ENCODE peak calls at places on chromosomes 11 and 22, in eight cellular contexts. T is non-pigmented ciliary epithelial cell; U is iPS-NIHi11; Z is foreskin fibroblast; H is stimulated activated naive CD4-positive, alpha-beta T cell; R is Daoy; I is activated CD4-positive, alpha-beta T cell treated with anti-CD3 and anti-CD28 coated beads, Interleukin-2, amount 50 U/mL, for 24 hours; Y is RPMI7951. O is an unnamed sample.

GRCh38 chr11:107857550-107858216 is 904 bp downstream of the SLC35F2 start:
- DNase-seq in T (no peak), U (no peak), Z (peak; percentile 40), H (no peak), R (no peak), I (no peak), Y (peak; percentile 26), O (peak; percentile 6)

GRCh38 chr11:61978703-61979661 is 11.5 kb upstream of the FTH1 start:
- DNase-seq in T (no peak), U (no peak), Z (peak; percentile 46), H (no peak), R (no peak), I (no peak), Y (no peak), O (peak; percentile 67)

GRCh38 chr11:77375114-77375513 is 73.6 kb upstream of the GDPD4 start:
- DNase-seq in T (no peak), U (no peak), Z (peak; percentile 73), H (no peak), R (peak; percentile 9), I (no peak), Y (peak; percentile 12), O (peak; percentile 5)

GRCh38 chr22:28075260-28075981 is 156.4 kb upstream of the PITPNB start:
- DNase-seq in T (peak; percentile 55), U (no peak), Z (peak; percentile 92), H (no peak), R (peak; percentile 81), I (no peak), Y (peak; percentile 84), O (peak; percentile 92)

GRCh38 chr22:29011200-29011867 is 50.3 kb downstream of the C22orf31 start:
- DNase-seq in T (no peak), U (peak; percentile 32), Z (no peak), H (no peak), R (no peak), I (no peak), Y (no peak), O (no peak)

GRCh38 chr11:86386791-86387190 is 12.1 kb downstream of the CCDC81 start:
- DNase-seq in T (no peak), U (no peak), Z (no peak), H (no peak), R (no peak), I (no peak), Y (no peak), O (peak; percentile 6)

GRCh38 chr11:122863704-122864326 is 18.7 kb upstream of the JHY start:
- DNase-seq in T (no peak), U (peak; percentile 42), Z (peak; percentile 75), H (peak; percentile 16), R (peak; percentile 35), I (peak; percentile 26), Y (peak; percentile 47), O (peak; percentile 56)

GRCh38 chr11:69352715-69353325 is 58.9 kb downstream of the MYEOV start:
- DNase-seq in T (peak; percentile 94), U (no peak), Z (peak; percentile 97), H (no peak), R (peak; percentile 92), I (peak; percentile 54), Y (peak; percentile 97), O (peak; percentile 78)

GRCh38 chr11:1670928-1671371 is 26.0 kb upstream of the KRTAP5-6 start:
- DNase-seq in T (no peak), U (no peak), Z (no peak), H (no peak), R (no peak), I (no peak), Y (no peak), O (no peak)

GRCh38 chr22:39430576-39431150 is 26.1 kb upstream of the MGAT3 start:
- DNase-seq in T (no peak), U (no peak), Z (no peak), H (no peak), R (no peak), I (no peak), Y (no peak), O (no peak)

GRCh38 chr11:6297831-6298230 is 22.5 kb downstream of the CAVIN3 start:
- DNase-seq in T (no peak), U (no peak), Z (peak; percentile 57), H (no peak), R (no peak), I (no peak), Y (peak; percentile 26), O (peak; percentile 25)

GRCh38 chr11:65489061-65489705 is 9.7 kb upstream of the MALAT1 start:
- DNase-seq in T (no peak), U (no peak), Z (peak; percentile 85), H (no peak), R (no peak), I (no peak), Y (peak; percentile 96), O (peak; percentile 61)

GRCh38 chr22:17013396-17014100 is 5.5 kb upstream of the GAB4 start:
- DNase-seq in T (no peak), U (no peak), Z (no peak), H (no peak), R (no peak), I (no peak), Y (peak; percentile 12), O (no peak)

GRCh38 chr22:50314455-50315288 is 7.2 kb upstream of the PLXNB2 start:
- DNase-seq in T (no peak), U (peak; percentile 46), Z (no peak), H (peak; percentile 20), R (peak; percentile 54), I (peak; percentile 62), Y (peak; percentile 39), O (no peak)

GRCh38 chr11:130866831-130867230 is 49.4 kb downstream of the SNX19 start:
- DNase-seq in T (no peak), U (no peak), Z (no peak), H (no peak), R (no peak), I (no peak), Y (no peak), O (no peak)